ENCODE peak calls at places on chromosomes 5 and 9, in six cellular contexts. R is stimulated activated CD8-positive, alpha-beta memory T cell treated with anti-CD3 and anti-CD28 coated beads, Interleukin-12 subunit alpha, Interleukin-12 subunit beta, amount 100 ng/mL, for 1 hour; O is effector CD8-positive, alpha-beta T cell; P is activated naive CD8-positive, alpha-beta T cell treated with anti-CD3 and anti-CD28 coated beads for 36 hours; Z is NCI-H1694 treated with DMSO at 0.1 percent for 48 hours; I is activated gamma-delta T cell. W is an unnamed sample.

GRCh38 chr5:155728146-155728856 is 598.7 kb upstream of the SGCD start:
- DNase-seq in R (no peak), O (no peak), P (no peak), Z (peak; percentile 52), I (peak; percentile 13), W (no peak)

GRCh38 chr5:177132504-177133118 is 962 bp upstream of the NSD1 start:
- DNase-seq in R (no peak), O (peak; percentile 40), P (peak; percentile 55), Z (no peak), I (peak; percentile 47), W (peak; percentile 18)

GRCh38 chr9:88567870-88568269 is 32.9 kb downstream of the NXNL2 start:
- DNase-seq in R (no peak), O (no peak), P (no peak), Z (no peak), I (no peak), W (no peak)

GRCh38 chr5:68449380-68449779 is 233.8 kb downstream of the PIK3R1 start:
- DNase-seq in R (no peak), O (no peak), P (no peak), Z (no peak), I (no peak), W (no peak)

GRCh38 chr9:116605904-116606341 is 81.2 kb upstream of the TRIM32 start:
- DNase-seq in R (no peak), O (no peak), P (no peak), Z (no peak), I (no peak), W (no peak)

GRCh38 chr5:77145666-77146065 is 58.6 kb upstream of the ZBED3 start:
- DNase-seq in R (no peak), O (no peak), P (no peak), Z (no peak), I (no peak), W (no peak)

GRCh38 chr9:93183663-93184438 is at the start of gene WNK2:
- DNase-seq in R (no peak), O (peak; percentile 6), P (peak; percentile 70), Z (no peak), I (peak; percentile 23), W (peak; percentile 25)

GRCh38 chr9:78443946-78444345 is 147.0 kb downstream of the PSAT1 start:
- DNase-seq in R (no peak), O (no peak), P (no peak), Z (no peak), I (no peak), W (no peak)

GRCh38 chr9:38227656-38228055 is 158.6 kb upstream of the SHB start:
- DNase-seq in R (no peak), O (no peak), P (peak; percentile 6), Z (peak; percentile 61), I (no peak), W (no peak)

GRCh38 chr5:78568212-78568611 is 80.4 kb downstream of the LHFPL2 start:
- DNase-seq in R (no peak), O (no peak), P (no peak), Z (no peak), I (no peak), W (no peak)

GRCh38 chr9:89218040-89218928 is 39.7 kb upstream of the SHC3 start:
- DNase-seq in R (no peak), O (no peak), P (no peak), Z (no peak), I (no peak), W (no peak)

W was measured in T-helper 17 cell.